ENCODE peak calls at places on chromosomes 7 and 10, in five cellular contexts. N is neural progenitor cell, W is neuronal stem cell, A is adipocyte, T is kidney. C is an unnamed sample.

GRCh38 chr10:24889636-24890035 is 62.8 kb downstream of the PRTFDC1 start:
- DNase-seq in N (no peak), W (no peak), A (peak), T (no peak), C (no peak)

GRCh38 chr7:84145892-84146291 is 48.7 kb downstream of the SEMA3A start:
- DNase-seq in N (no peak), W (no peak), A (no peak), T (no peak), C (peak)

GRCh38 chr10:31758495-31758894 is 170.1 kb downstream of the ARHGAP12 start:
- DNase-seq in N (no peak), W (no peak), A (peak), T (no peak), C (no peak)

GRCh38 chr10:84108797-84109196 is 30.5 kb upstream of the GHITM start:
- DNase-seq in N (peak), W (no peak), A (no peak), T (no peak), C (no peak)

GRCh38 chr7:111333010-111333409 is 229.3 kb downstream of the IMMP2L start:
- DNase-seq in N (no peak), W (no peak), A (no peak), T (no peak), C (no peak)

GRCh38 chr7:144019457-144019856 is 19.3 kb downstream of the OR6B1 start:
- DNase-seq in N (no peak), W (no peak), A (peak), T (no peak), C (peak)

GRCh38 chr7:12716722-12717121 is 29.3 kb downstream of the ARL4A start:
- DNase-seq in N (peak), W (no peak), A (no peak), T (no peak), C (no peak)

GRCh38 chr7:43779032-43779812 is 20.7 kb downstream of the BLVRA start:
- DNase-seq in N (no peak), W (no peak), A (no peak), T (no peak), C (no peak)

GRCh38 chr7:25091129-25091528 is 33.9 kb downstream of the CYCS start:
- DNase-seq in N (no peak), W (no peak), A (no peak), T (no peak), C (no peak)

GRCh38 chr7:122305475-122306319 is 1.1 kb upstream of the FEZF1 start:
- DNase-seq in N (peak), W (no peak), A (no peak), T (peak), C (no peak)

GRCh38 chr7:36155811-36156361 is 2.8 kb downstream of the EEPD1 start:
- DNase-seq in N (peak), W (no peak), A (no peak), T (peak), C (peak)
- H3K9ac ChIP-seq in N (no peak), W (no peak), A (peak), T (no peak), C (peak)

DNA sequence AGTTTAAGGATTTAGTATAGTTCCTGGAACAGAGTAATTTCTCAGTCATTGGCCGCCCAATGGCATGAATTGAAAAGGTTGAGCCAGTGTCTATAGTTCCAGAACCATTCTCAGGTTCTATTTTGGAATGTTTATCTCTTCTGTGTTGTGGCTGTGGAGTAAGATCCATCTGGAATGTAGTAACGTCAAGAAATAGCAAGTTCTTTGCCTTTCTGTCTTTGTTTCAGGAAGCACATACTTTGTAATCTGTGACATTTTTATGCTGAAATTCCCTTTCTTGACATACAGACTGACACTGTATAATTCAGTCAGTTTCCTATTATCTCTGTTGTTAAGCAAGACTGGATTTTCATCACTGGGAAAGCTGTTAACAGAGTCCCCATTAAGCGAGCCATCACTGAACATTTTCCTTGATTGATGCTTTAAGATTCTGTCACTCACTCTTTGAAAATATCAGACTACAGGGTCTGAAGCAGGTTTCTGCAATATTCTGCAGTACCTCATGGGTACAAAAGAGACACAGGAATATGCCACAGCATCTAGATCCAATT is 62.5 kb downstream of the CACNB2 start:
- DNase-seq in N (no peak), W (no peak), A (peak), T (no peak), C (no peak)
- H3K9ac ChIP-seq in N (no peak), W (no peak), A (peak), T (no peak), C (no peak)

DNA sequence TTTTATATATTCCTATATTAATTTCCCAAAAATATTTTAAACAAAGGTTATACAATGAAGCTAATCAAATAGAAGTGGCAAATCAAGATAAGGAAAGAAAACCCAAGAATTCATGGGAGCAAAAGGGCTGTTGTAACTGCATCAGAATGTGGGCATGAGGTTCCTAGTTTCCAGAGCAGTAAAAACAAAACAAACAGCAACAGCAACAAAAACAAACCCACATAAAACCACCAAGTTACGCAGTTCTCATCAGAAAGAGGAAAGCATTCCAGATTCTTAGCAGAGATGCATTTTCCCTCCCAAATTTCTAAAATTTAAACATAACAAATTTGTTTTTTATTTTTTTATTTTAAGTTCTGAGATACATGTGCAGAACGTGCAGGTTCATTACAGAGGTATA is 34.8 kb upstream of the MSMB start:
- DNase-seq in N (no peak), W (no peak), A (peak), T (no peak), C (peak)
- H3K9ac ChIP-seq in N (no peak), W (no peak), A (no peak), T (no peak), C (no peak)

GRCh38 chr10:48526371-48526821 is 78.5 kb downstream of the ARHGAP22 start:
- DNase-seq in N (peak), W (peak), A (peak), T (peak), C (peak)
- H3K9ac ChIP-seq in N (no peak), W (no peak), A (peak), T (no peak), C (peak)

GRCh38 chr10:108014902-108015177 is 850.3 kb upstream of the SORCS1 start:
- DNase-seq in N (no peak), W (no peak), A (no peak), T (no peak), C (no peak)
- H3K9ac ChIP-seq in N (no peak), W (no peak), A (no peak), T (no peak), C (no peak)

GRCh38 chr7:22697322-22697859 is 29.6 kb upstream of the IL6 start:
- DNase-seq in N (no peak), W (no peak), A (no peak), T (no peak), C (no peak)

GRCh38 chr7:22696672-22697071 is 30.3 kb upstream of the IL6 start:
- DNase-seq in N (no peak), W (no peak), A (no peak), T (no peak), C (peak)

GRCh38 chr7:22697897-22698645 is 28.9 kb upstream of the IL6 start:
- DNase-seq in N (no peak), W (no peak), A (no peak), T (no peak), C (no peak)

GRCh38 chr7:22694597-22695207 is 32.3 kb upstream of the IL6 start:
- DNase-seq in N (no peak), W (no peak), A (no peak), T (no peak), C (no peak)

GRCh38 chr7:22695476-22696132 is 31.4 kb upstream of the IL6 start:
- DNase-seq in N (no peak), W (no peak), A (no peak), T (no peak), C (no peak)
- H3K9ac ChIP-seq in N (no peak), W (no peak), A (no peak), T (no peak), C (no peak)

GRCh38 chr10:124545346-124545745 is 83.7 kb downstream of the LHPP start:
- DNase-seq in N (no peak), W (no peak), A (no peak), T (no peak), C (no peak)
- H3K9ac ChIP-seq in N (no peak), W (no peak), A (no peak), T (no peak), C (no peak)

GRCh38 chr10:99993994-99994689 is 15.6 kb downstream of the DNMBP start:
- DNase-seq in N (no peak), W (no peak), A (peak), T (no peak), C (peak)
- H3K9ac ChIP-seq in N (no peak), W (no peak), A (no peak), T (no peak), C (peak)

GRCh38 chr10:73759512-73760115 is 15.4 kb downstream of the SEC24C start:
- DNase-seq in N (no peak), W (no peak), A (no peak), T (peak), C (no peak)

GRCh38 chr10:73762915-73763314 is 18.7 kb downstream of the SEC24C start:
- DNase-seq in N (no peak), W (no peak), A (no peak), T (no peak), C (no peak)

GRCh38 chr10:73768881-73769280 is 13.0 kb upstream of the CHCHD1 start:
- DNase-seq in N (no peak), W (no peak), A (no peak), T (no peak), C (no peak)

GRCh38 chr10:73758704-73759511 is 14.7 kb downstream of the SEC24C start:
- DNase-seq in N (no peak), W (no peak), A (no peak), T (no peak), C (peak)

DNA sequence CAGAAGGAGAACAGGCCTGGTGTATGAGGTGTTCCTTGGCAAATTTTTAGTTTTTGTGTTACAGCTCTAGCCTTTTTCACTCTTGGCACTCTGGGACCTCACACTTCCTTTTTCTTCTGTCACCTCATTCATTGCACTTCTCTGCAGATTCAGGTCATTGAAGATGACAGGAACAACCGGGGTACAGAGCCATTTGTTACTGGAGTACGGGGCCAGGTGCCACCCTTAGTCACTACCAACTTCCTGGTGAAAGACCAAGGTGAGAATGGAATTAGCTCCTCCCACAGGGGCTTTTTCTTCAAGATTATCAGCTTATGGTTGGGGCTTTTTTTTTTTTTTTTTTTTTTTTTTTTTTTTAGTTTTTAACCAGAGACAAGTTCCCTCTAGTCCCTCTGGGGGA is 18.5 kb upstream of the CHCHD1 start:
- DNase-seq in N (no peak), W (no peak), A (no peak), T (no peak), C (no peak)
- H3K9ac ChIP-seq in N (no peak), W (no peak), A (no peak), T (no peak), C (no peak)

C was measured in mesenchymal stem cell.